ENCODE peak calls at places on chromosomes 11 and 22, in nine cellular contexts. B, N, D, S, P, Q, X, J and K are unnamed samples.

GRCh38 chr11:44537679-44538078 is 27.8 kb upstream of the CD82 start:
- DNase-seq in B (no peak), N (no peak), D (no peak), S (no peak), P (no peak), Q (no peak), X (no peak), J (no peak), K (no peak)

GRCh38 chr22:33303109-33303508 is 244.9 kb upstream of the SYN3 start:
- DNase-seq in B (no peak), N (no peak), D (no peak), S (no peak), P (no peak), Q (no peak), X (no peak), J (no peak), K (no peak)

GRCh38 chr22:20530368-20531153 is 23.2 kb downstream of the MED15 start:
- DNase-seq in B (no peak), N (no peak), D (peak), S (no peak), P (peak), Q (peak), X (no peak), J (no peak), K (no peak)

GRCh38 chr11:20363149-20363499 is 390 bp upstream of the HTATIP2 start:
- DNase-seq in B (no peak), N (no peak), D (no peak), S (no peak), P (no peak), Q (no peak), X (no peak), J (no peak), K (no peak)

GRCh38 chr11:111933872-111934271 is 3.3 kb upstream of the DIXDC1 start:
- DNase-seq in B (no peak), N (no peak), D (no peak), S (no peak), P (no peak), Q (peak), X (no peak), J (no peak), K (no peak)

GRCh38 chr11:116137753-116138152 is 633.5 kb upstream of the CADM1 start:
- DNase-seq in B (no peak), N (no peak), D (no peak), S (no peak), P (no peak), Q (no peak), X (no peak), J (no peak), K (no peak)

GRCh38 chr11:48018561-48019229 is 38.3 kb downstream of the PTPRJ start:
- DNase-seq in B (no peak), N (no peak), D (no peak), S (no peak), P (no peak), Q (no peak), X (no peak), J (no peak), K (no peak)

GRCh38 chr22:27687984-27688545 is 113.5 kb downstream of the MN1 start:
- DNase-seq in B (no peak), N (no peak), D (no peak), S (no peak), P (no peak), Q (no peak), X (no peak), J (no peak), K (no peak)

GRCh38 chr11:120525285-120526085 is 13.9 kb downstream of the GRIK4 start:
- DNase-seq in B (no peak), N (no peak), D (peak), S (no peak), P (no peak), Q (no peak), X (no peak), J (no peak), K (no peak)

GRCh38 chr11:101862410-101863233 is 52.2 kb upstream of the CEP126 start:
- DNase-seq in B (peak), N (peak), D (no peak), S (peak), P (no peak), Q (peak), X (no peak), J (no peak), K (no peak)

GRCh38 chr11:127066426-127067090 is 66.0 kb upstream of the KIRREL3 start:
- DNase-seq in B (peak), N (no peak), D (no peak), S (no peak), P (no peak), Q (no peak), X (no peak), J (no peak), K (no peak)

GRCh38 chr11:69230856-69231425 is 63.0 kb upstream of the MYEOV start:
- DNase-seq in B (no peak), N (no peak), D (no peak), S (no peak), P (no peak), Q (no peak), X (no peak), J (no peak), K (peak)

GRCh38 chr11:6615882-6616585 is 3.2 kb downstream of the TPP1 start:
- DNase-seq in B (no peak), N (no peak), D (no peak), S (no peak), P (no peak), Q (no peak), X (no peak), J (no peak), K (no peak)
- TF ChIP-seq CTCF in B (no peak), N (no peak), D (no peak), S (no peak), P (no peak), Q (no peak), X (no peak), J (no peak), K (no peak)

GRCh38 chr11:112961146-112961668 is at the start of gene NCAM1:
- DNase-seq in B (peak), N (peak), D (peak), S (no peak), P (peak), Q (peak), X (peak), J (peak), K (peak)

GRCh38 chr11:112961751-112962747 is 829 bp downstream of the NCAM1 start:
- DNase-seq in B (no peak), N (peak), D (peak), S (no peak), P (peak), Q (no peak), X (peak), J (peak), K (peak)

GRCh38 chr11:112962854-112963367 is 1.7 kb downstream of the NCAM1 start:
- DNase-seq in B (no peak), N (peak), D (peak), S (no peak), P (peak), Q (no peak), X (peak), J (peak), K (peak)

GRCh38 chr11:112963368-112963955 is 2.2 kb downstream of the NCAM1 start:
- DNase-seq in B (no peak), N (no peak), D (peak), S (no peak), P (peak), Q (no peak), X (no peak), J (peak), K (no peak)

DNA sequence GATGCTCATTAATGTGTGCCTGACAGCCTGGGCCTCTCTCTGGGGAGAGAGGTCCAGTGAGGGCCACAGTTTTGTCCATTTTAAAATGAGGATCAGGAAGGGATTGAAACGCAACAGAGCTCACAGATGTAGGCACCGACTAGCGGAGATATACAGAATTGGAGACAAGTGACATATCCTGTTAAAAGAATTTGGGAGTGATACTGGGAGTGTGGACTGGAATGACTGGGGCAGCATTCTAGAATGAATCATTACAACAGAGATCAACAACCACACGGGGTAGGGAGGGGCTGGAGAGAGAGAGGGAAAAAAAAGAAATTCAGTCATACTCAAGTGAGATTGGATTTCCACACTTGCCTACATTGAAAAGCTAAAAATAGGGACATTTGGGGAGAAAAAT is 2.5 kb upstream of the NCAM1 start:
- DNase-seq in B (peak), N (no peak), D (no peak), S (no peak), P (no peak), Q (peak), X (no peak), J (no peak), K (no peak)
- TF ChIP-seq CTCF in B (peak), N (peak), D (no peak), S (no peak), P (no peak), Q (no peak), X (peak), J (peak), K (peak)

DNA sequence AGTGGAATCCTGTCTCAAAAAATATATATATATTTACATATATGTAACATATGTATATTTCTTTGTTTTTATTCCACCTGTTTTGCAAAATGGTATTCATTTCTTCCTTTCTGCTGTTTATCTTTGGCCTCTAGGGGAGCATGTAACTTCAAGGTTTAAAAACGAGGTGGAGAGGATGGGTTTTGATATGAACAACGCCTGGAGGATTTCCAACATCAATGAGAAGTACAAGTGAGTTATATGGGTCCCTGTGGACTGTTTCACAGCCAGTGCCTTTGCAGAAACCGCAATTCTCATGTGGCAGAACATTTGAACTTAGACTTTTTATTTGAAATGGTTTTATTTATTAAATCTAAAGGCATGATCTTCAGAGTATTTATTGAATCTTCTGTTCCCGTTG is 81.6 kb upstream of the HORMAD2 start:
- DNase-seq in B (no peak), N (no peak), D (no peak), S (no peak), P (no peak), Q (no peak), X (no peak), J (no peak), K (no peak)
- TF ChIP-seq CTCF in B (no peak), N (peak), D (no peak), S (no peak), P (no peak), Q (no peak), X (no peak), J (no peak), K (peak)

GRCh38 chr11:9605742-9606141 is 32.3 kb downstream of the WEE1 start:
- DNase-seq in B (no peak), N (no peak), D (no peak), S (no peak), P (no peak), Q (no peak), X (no peak), J (no peak), K (no peak)

GRCh38 chr11:9604134-9604533 is 30.7 kb downstream of the WEE1 start:
- DNase-seq in B (no peak), N (no peak), D (no peak), S (no peak), P (no peak), Q (no peak), X (no peak), J (no peak), K (no peak)

GRCh38 chr11:9607511-9607899 is 34.0 kb downstream of the WEE1 start:
- DNase-seq in B (no peak), N (no peak), D (no peak), S (no peak), P (no peak), Q (no peak), X (no peak), J (no peak), K (no peak)

GRCh38 chr11:9609002-9609759 is 35.7 kb downstream of the WEE1 start:
- DNase-seq in B (no peak), N (no peak), D (no peak), S (no peak), P (no peak), Q (no peak), X (no peak), J (no peak), K (no peak)

GRCh38 chr11:9606799-9607510 is 33.5 kb downstream of the WEE1 start:
- DNase-seq in B (no peak), N (no peak), D (no peak), S (no peak), P (no peak), Q (no peak), X (no peak), J (no peak), K (no peak)
- TF ChIP-seq CTCF in B (no peak), N (no peak), D (no peak), S (no peak), P (no peak), Q (no peak), X (no peak), J (peak), K (no peak)

DNA sequence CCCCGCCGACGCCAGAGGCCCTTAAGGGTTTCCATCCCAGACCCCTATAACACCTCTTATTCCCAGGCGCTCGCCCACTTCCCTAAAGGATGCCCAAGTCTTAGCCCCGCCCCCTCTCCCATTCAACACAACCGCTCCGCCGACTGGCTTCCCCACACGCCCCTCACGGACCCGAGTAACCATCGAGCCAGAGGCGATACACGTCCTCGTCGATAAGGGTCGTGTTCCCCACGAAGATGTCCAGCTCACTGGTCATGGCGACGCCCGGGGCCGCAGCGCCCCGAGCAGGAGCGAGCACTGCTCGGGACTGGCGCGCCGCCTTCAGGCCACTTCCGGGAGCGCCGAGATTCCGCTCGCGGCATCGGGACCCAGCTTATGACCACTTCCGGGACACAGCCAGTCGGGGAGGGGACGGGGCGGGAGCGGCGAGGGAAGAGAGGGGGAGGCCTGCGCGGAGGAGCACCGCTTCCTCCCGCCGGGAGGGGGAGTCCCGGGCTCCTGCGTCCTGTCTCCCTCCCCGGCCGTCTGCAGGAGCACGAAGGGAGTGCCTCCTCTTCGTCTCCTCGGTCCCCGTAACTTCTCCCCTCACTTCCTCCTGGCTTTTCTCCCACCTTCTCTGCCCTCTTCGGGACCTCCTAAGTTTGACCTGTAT is at the start of gene FIBP:
- DNase-seq in B (peak), N (peak), D (peak), S (peak), P (peak), Q (peak), X (peak), J (peak), K (peak)
- TF ChIP-seq CTCF in B (peak), N (peak), D (peak), S (peak), P (peak), Q (peak), X (peak), J (peak), K (peak)

GRCh38 chr11:37560346-37560745 is 962.3 kb upstream of the RAG2 start:
- DNase-seq in B (no peak), N (no peak), D (no peak), S (no peak), P (no peak), Q (no peak), X (no peak), J (no peak), K (no peak)

GRCh38 chr11:37552284-37552683 is 954.2 kb upstream of the RAG2 start:
- DNase-seq in B (no peak), N (no peak), D (no peak), S (no peak), P (no peak), Q (no peak), X (no peak), J (no peak), K (no peak)

DNA sequence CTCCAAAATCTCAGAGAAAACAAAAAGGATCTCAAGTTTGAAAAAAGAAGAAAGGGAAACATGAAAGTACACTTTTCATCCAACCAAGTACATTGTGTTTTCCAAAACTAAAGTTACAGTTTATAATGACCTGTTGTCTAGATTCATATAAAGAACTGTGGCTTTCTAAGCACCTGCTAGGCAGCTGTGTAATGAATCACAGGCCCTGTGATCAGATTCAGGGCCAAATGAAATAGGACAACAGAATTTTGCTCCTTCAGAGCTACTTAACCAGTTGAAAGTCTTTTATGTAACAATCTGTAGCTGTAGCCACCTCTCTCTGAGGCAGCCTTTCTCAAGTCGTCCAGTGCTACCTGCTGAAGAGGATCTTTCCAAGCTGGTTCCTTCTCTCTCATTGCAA is 960.0 kb upstream of the RAG2 start:
- DNase-seq in B (no peak), N (no peak), D (no peak), S (no peak), P (no peak), Q (no peak), X (no peak), J (no peak), K (no peak)
- TF ChIP-seq CTCF in B (no peak), N (no peak), D (no peak), S (no peak), P (no peak), Q (no peak), X (no peak), J (no peak), K (no peak)

GRCh38 chr11:122692444-122692843 is 36.9 kb downstream of the UBASH3B start:
- DNase-seq in B (no peak), N (no peak), D (no peak), S (no peak), P (no peak), Q (no peak), X (no peak), J (no peak), K (no peak)
- TF ChIP-seq CTCF in B (no peak), N (no peak), D (no peak), S (no peak), P (no peak), Q (no peak), X (no peak), J (no peak), K (no peak)